ENCODE peak calls at places on chromosome 13, in six cellular contexts. Z is H9, K is epithelial cell of esophagus, N is psoas muscle, O is upper lobe of left lung, M is neural crest cell. A is an unnamed sample.
A peak's percentile ranks its signal among the peaks of the same experiment; 100 is the strongest.

GRCh38 chr13:94419304-94419943 is 60.1 kb downstream of the DCT start:
- DNase-seq in Z (no peak), K (peak; percentile 67), M (no peak), O (no peak), N (no peak), A (no peak)

GRCh38 chr13:77390391-77390790 is 63.5 kb upstream of the MYCBP2 start:
- DNase-seq in N (no peak), K (no peak), Z (no peak), O (no peak), M (no peak), A (no peak)

GRCh38 chr13:45536224-45536623 is 71.5 kb downstream of the COG3 start:
- DNase-seq in O (no peak), K (no peak), M (no peak), Z (no peak), N (no peak), A (no peak)

GRCh38 chr13:24184855-24185254 is 24.3 kb downstream of the SPATA13 start:
- DNase-seq in O (no peak), K (no peak), Z (no peak), N (no peak), M (no peak), A (no peak)

GRCh38 chr13:27728271-27728670 is 64.0 kb upstream of the GSX1 start:
- DNase-seq in O (no peak), M (peak; percentile 36), Z (peak; percentile 42), N (no peak), K (no peak), A (no peak)

GRCh38 chr13:110907301-110907700 is 7.6 kb downstream of the ANKRD10 start:
- DNase-seq in N (no peak), Z (no peak), O (no peak), M (no peak), K (no peak), A (no peak)

GRCh38 chr13:76965759-76966421 is 17.6 kb downstream of the ACOD1 start:
- DNase-seq in N (peak; percentile 61), K (peak; percentile 73), M (no peak), Z (no peak), O (no peak), A (peak; percentile 75)

GRCh38 chr13:94708971-94709614 is 3.3 kb downstream of the SOX21 start:
- DNase-seq in M (no peak), Z (no peak), N (no peak), O (no peak), K (no peak), A (no peak)

GRCh38 chr13:110726726-110727125 is 13.2 kb downstream of the ING1 start:
- DNase-seq in O (no peak), M (no peak), Z (no peak), K (no peak), N (no peak), A (no peak)

GRCh38 chr13:76848596-76848995 is 37.6 kb downstream of the KCTD12 start:
- DNase-seq in Z (no peak), N (peak; percentile 72), O (peak; percentile 46), K (no peak), M (no peak), A (no peak)

GRCh38 chr13:108342369-108343289 is 73.1 kb downstream of the TNFSF13B start:
- DNase-seq in O (no peak), K (peak; percentile 63), N (no peak), M (no peak), Z (no peak), A (no peak)

GRCh38 chr13:64239372-64239771 is 2823.7 kb upstream of the PCDH20 start:
- DNase-seq in M (no peak), O (no peak), Z (no peak), N (no peak), K (peak; percentile 24), A (no peak)

GRCh38 chr13:34926513-34926912 is 15.6 kb upstream of the NBEA start:
- DNase-seq in N (no peak), Z (no peak), M (no peak), K (peak; percentile 75), O (no peak), A (no peak)

GRCh38 chr13:36814465-36814864 is 4.6 kb upstream of the RFXAP start:
- DNase-seq in M (no peak), Z (no peak), O (no peak), N (no peak), K (peak; percentile 28), A (no peak)

GRCh38 chr13:112958127-112958989 is 10.7 kb upstream of the MCF2L start:
- DNase-seq in N (no peak), M (no peak), Z (no peak), O (peak; percentile 20), K (no peak), A (no peak)

GRCh38 chr13:114034481-114034891 is 60.6 kb upstream of the C13orf46 start:
- DNase-seq in O (no peak), N (no peak), Z (no peak), M (no peak), K (no peak), A (no peak)

GRCh38 chr13:97266328-97266727 is 44.2 kb downstream of the MBNL2 start:
- DNase-seq in K (no peak), Z (peak; percentile 61), M (no peak), O (peak; percentile 84), N (no peak), A (no peak)

GRCh38 chr13:33369073-33369472 is 83.5 kb upstream of the STARD13 start:
- DNase-seq in O (no peak), N (no peak), K (no peak), M (no peak), Z (no peak), A (no peak)

DNA sequence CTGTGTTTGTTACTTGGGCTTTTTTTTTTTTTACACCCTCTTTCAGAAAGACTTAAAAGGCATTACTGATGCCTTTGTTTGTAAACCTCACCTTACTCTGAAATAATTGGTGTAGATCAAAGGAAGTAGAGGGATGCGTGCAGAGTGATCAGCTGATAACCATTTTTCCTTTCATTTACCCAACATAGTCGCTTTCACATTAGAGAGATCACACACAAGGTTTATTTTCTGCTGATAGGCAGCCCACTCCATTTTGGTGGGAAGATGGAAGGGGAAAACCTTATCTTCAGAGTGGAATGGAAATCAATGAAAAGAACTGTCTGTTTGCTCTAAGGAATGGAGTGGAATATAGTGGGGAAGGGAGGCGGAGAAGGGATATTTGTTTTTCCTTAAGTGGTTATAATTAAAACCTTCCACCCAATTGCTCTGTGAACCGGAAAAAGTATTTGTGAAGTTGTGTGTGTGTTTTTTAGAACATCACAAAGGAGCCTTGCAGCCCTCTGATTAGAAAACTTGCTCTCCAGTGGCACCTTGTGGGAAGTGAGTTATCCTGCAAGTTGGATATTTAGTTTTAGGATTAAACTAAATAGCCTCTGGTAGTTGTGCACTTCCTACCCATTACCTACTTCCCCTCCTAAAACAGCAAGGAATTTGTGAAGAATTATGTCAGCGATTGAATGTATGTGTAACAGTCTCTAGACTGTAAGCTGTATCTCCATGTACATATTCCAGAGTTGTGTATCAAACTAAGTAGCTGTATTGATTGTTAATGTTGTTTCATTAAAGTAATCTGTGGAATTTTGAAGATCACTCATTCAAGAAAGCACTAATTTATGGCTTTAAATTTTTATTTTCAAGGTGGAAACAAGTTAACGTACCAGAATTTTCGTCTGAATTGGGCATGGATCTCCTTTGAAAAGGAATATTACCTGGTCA is 76.8 kb downstream of the FREM2 start:
- DNase-seq in N (no peak), O (peak; percentile 26), M (peak; percentile 43), Z (peak; percentile 37), K (peak; percentile 55), A (peak; percentile 4)
- TF ChIP-seq CTCF in N (peak; percentile 68), O (no peak), M (peak; percentile 85), Z (peak; percentile 81), K (peak; percentile 81), A (peak; percentile 55)

DNA sequence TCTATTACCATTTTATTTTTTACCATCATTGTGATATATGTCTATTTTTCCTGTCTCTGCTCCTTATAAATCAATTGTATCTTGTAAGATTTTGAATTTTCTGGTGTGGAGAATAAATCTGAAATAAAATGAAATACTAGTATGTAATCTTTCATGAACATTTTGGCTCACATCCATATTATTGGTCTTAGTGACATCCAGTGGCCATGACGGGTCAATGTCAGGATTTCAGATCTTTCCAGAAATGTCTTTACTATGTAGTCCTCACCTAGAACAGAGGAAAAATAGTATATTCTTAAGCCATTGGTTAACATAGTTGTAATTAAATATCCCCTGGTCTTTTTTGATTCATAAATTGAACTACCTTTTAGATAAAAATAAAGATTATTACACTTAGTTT is 109.8 kb upstream of the GPC6 start:
- DNase-seq in Z (no peak), N (no peak), O (no peak), K (no peak), M (no peak), A (no peak)
- TF ChIP-seq CTCF in Z (peak; percentile 58), N (no peak), O (no peak), K (no peak), M (peak; percentile 39), A (no peak)

GRCh38 chr13:51435002-51435578 is 17.7 kb downstream of the INTS6 start:
- DNase-seq in O (no peak), K (peak; percentile 24), M (no peak), N (no peak), Z (no peak), A (no peak)

GRCh38 chr13:51437550-51438127 is 15.2 kb downstream of the INTS6 start:
- DNase-seq in N (peak; percentile 43), K (peak; percentile 10), M (no peak), Z (no peak), O (no peak), A (no peak)

GRCh38 chr13:51426982-51427381 is 25.9 kb downstream of the INTS6 start:
- DNase-seq in K (peak; percentile 11), M (no peak), Z (no peak), N (no peak), O (no peak), A (no peak)

GRCh38 chr13:51432576-51432975 is 20.3 kb downstream of the INTS6 start:
- DNase-seq in Z (no peak), N (no peak), K (no peak), O (no peak), M (no peak), A (no peak)
- TF ChIP-seq CTCF in Z (peak; percentile 18), N (no peak), K (no peak), O (no peak), M (no peak), A (no peak)

DNA sequence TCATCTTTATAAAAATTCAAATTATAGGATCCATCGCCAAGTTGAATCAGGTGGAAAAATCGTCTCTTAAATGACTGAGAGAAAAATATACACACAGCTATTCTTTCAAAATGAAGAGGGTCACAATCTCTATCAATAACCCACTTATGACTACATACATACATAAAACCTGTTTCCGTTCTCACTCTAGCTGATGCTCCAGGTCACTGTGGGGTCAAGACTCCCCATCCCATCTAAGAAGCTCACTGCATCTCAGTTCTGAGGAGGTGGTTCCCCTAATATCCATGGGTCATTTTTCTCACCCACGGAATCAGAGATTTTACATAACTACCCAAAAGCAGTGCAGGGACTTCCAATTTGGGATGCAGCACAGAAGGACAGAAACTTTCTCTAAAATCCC is 56.8 kb downstream of the DOCK9 start:
- DNase-seq in K (no peak), N (no peak), M (no peak), O (no peak), Z (no peak), A (no peak)
- TF ChIP-seq CTCF in K (no peak), N (no peak), M (no peak), O (no peak), Z (no peak), A (no peak)

GRCh38 chr13:49516467-49516866 is 20.7 kb downstream of the PHF11 start:
- DNase-seq in K (no peak), Z (no peak), O (no peak), M (no peak), N (no peak), A (no peak)

GRCh38 chr13:49521216-49521615 is 25.5 kb downstream of the PHF11 start:
- DNase-seq in N (no peak), Z (no peak), M (no peak), K (no peak), O (no peak), A (no peak)

GRCh38 chr13:49512578-49512977 is 16.8 kb downstream of the PHF11 start:
- DNase-seq in M (no peak), O (no peak), N (no peak), Z (no peak), K (no peak), A (no peak)

GRCh38 chr13:49517461-49517860 is 21.7 kb downstream of the PHF11 start:
- DNase-seq in N (no peak), Z (no peak), K (no peak), M (peak; percentile 9), O (no peak), A (no peak)
- TF ChIP-seq CTCF in N (no peak), Z (peak; percentile 59), K (no peak), M (peak; percentile 46), O (no peak), A (peak; percentile 61)